ENCODE peak calls at places on chromosomes 11 and 22, in five cellular contexts. H, N, I, Z and J are unnamed samples.

GRCh38 chr11:127050141-127050632 is 49.6 kb upstream of the KIRREL3 start:
- DNase-seq in H (no peak), N (no peak), I (no peak), Z (no peak), J (peak)

GRCh38 chr11:63763506-63764200 is 4.9 kb downstream of the ZFTA start:
- DNase-seq in H (no peak), N (peak), I (no peak), Z (peak), J (no peak)

GRCh38 chr22:22836635-22837034 is 51.0 kb upstream of the IGLL5 start:
- DNase-seq in H (no peak), N (no peak), I (no peak), Z (no peak), J (no peak)

GRCh38 chr11:112584674-112585073 is 324.0 kb upstream of the PLET1 start:
- DNase-seq in H (peak), N (no peak), I (peak), Z (peak), J (no peak)

GRCh38 chr11:86814775-86815174 is 14.4 kb downstream of the PRSS23 start:
- DNase-seq in H (no peak), N (no peak), I (no peak), Z (no peak), J (no peak)

GRCh38 chr11:10263929-10264328 is 30.1 kb downstream of the SBF2 start:
- DNase-seq in H (no peak), N (no peak), I (no peak), Z (no peak), J (no peak)

GRCh38 chr11:9617960-9618359 is 44.5 kb downstream of the WEE1 start:
- DNase-seq in H (no peak), N (no peak), I (no peak), Z (no peak), J (no peak)

GRCh38 chr11:17388609-17389204 is at the start of gene KCNJ11:
- DNase-seq in H (peak), N (peak), I (peak), Z (no peak), J (no peak)

GRCh38 chr11:109298865-109299264 is 123.1 kb upstream of the C11orf87 start:
- DNase-seq in H (no peak), N (no peak), I (no peak), Z (no peak), J (no peak)

GRCh38 chr11:131811380-131811779 is 441.0 kb downstream of the NTM start:
- DNase-seq in H (no peak), N (peak), I (no peak), Z (no peak), J (no peak)

GRCh38 chr11:28760676-28761390 is 652.6 kb downstream of the METTL15 start:
- DNase-seq in H (no peak), N (peak), I (peak), Z (no peak), J (no peak)

GRCh38 chr22:22943521-22944267 is 56.1 kb downstream of the IGLL5 start:
- DNase-seq in H (no peak), N (no peak), I (no peak), Z (peak), J (no peak)

GRCh38 chr11:19409307-19409706 is 168.6 kb upstream of the E2F8 start:
- DNase-seq in H (no peak), N (no peak), I (no peak), Z (no peak), J (no peak)

GRCh38 chr11:12222099-12222751 is 111.8 kb downstream of the MICAL2 start:
- DNase-seq in H (no peak), N (no peak), I (no peak), Z (no peak), J (peak)

GRCh38 chr11:76292583-76293188 is 86.4 kb upstream of the WNT11 start:
- DNase-seq in H (no peak), N (no peak), I (no peak), Z (no peak), J (no peak)

GRCh38 chr11:111173221-111173620 is 72.3 kb upstream of the POU2AF2 start:
- DNase-seq in H (no peak), N (no peak), I (no peak), Z (no peak), J (no peak)

GRCh38 chr11:105720096-105720495 is 110.2 kb downstream of the GRIA4 start:
- DNase-seq in H (peak), N (no peak), I (no peak), Z (no peak), J (no peak)

GRCh38 chr11:112968988-112969714 is 7.9 kb downstream of the NCAM1 start:
- DNase-seq in H (no peak), N (peak), I (no peak), Z (no peak), J (no peak)

GRCh38 chr11:17511571-17511970 is 32.6 kb downstream of the USH1C start:
- DNase-seq in H (no peak), N (no peak), I (no peak), Z (no peak), J (no peak)

GRCh38 chr22:25750569-25751173 is 8.7 kb downstream of the MYO18B start:
- DNase-seq in H (no peak), N (no peak), I (no peak), Z (no peak), J (no peak)

GRCh38 chr22:38736257-38736570 is 19.6 kb downstream of the SUN2 start:
- DNase-seq in H (no peak), N (no peak), I (no peak), Z (no peak), J (no peak)

GRCh38 chr22:27755521-27756211 is 45.9 kb downstream of the MN1 start:
- DNase-seq in H (no peak), N (no peak), I (no peak), Z (no peak), J (no peak)

GRCh38 chr11:66142370-66143263 is 72.5 kb downstream of the PACS1 start:
- DNase-seq in H (no peak), N (no peak), I (no peak), Z (no peak), J (no peak)

GRCh38 chr11:130671801-130672700 is 223.6 kb downstream of the ADAMTS15 start:
- DNase-seq in H (no peak), N (no peak), I (peak), Z (no peak), J (peak)

GRCh38 chr11:34425360-34425759 is 13.4 kb upstream of the CAT start:
- DNase-seq in H (no peak), N (no peak), I (no peak), Z (no peak), J (no peak)

GRCh38 chr22:37231406-37232139 is 12.5 kb downstream of the RAC2 start:
- DNase-seq in H (no peak), N (no peak), I (no peak), Z (no peak), J (no peak)

GRCh38 chr11:110818032-110818687 is 105.9 kb upstream of the ARHGAP20 start:
- DNase-seq in H (no peak), N (peak), I (no peak), Z (no peak), J (no peak)

GRCh38 chr11:33869511-33870422 is 22.1 kb downstream of the LMO2 start:
- DNase-seq in H (peak), N (peak), I (peak), Z (peak), J (peak)